ENCODE peak calls at places on chromosomes 3 and 15, in eight cellular contexts. P is pancreas, S is brain microvascular endothelial cell, G is Panc1, T is thoracic aorta, F is heart right ventricle, Q is uterus, U is tibial nerve. M is an unnamed sample.

GRCh38 chr3:122572940-122573412 is 4.5 kb upstream of the PARP15 start:
- DNase-seq in P (no peak), S (no peak), G (no peak), T (no peak), F (no peak), Q (no peak), U (no peak), M (no peak)

GRCh38 chr3:189824629-189825312 is 193.6 kb downstream of the TP63 start:
- DNase-seq in P (no peak), S (peak; percentile 93), G (peak; percentile 75), T (no peak), F (no peak), Q (no peak), U (no peak), M (peak; percentile 70)

GRCh38 chr3:37544105-37544504 is 317.6 kb upstream of the CTDSPL start:
- DNase-seq in P (no peak), S (no peak), G (no peak), T (no peak), F (no peak), Q (no peak), U (no peak), M (no peak)

GRCh38 chr3:4976109-4976508 is 3.1 kb upstream of the BHLHE40 start:
- DNase-seq in P (no peak), S (peak; percentile 74), G (no peak), T (no peak), F (peak; percentile 34), Q (no peak), U (no peak), M (no peak)

GRCh38 chr3:12896206-12896697 is 54.9 kb upstream of the RPL32 start:
- DNase-seq in P (no peak), S (no peak), G (no peak), T (no peak), F (no peak), Q (no peak), U (no peak), M (no peak)

GRCh38 chr3:11727207-11727606 is 83.5 kb upstream of the VGLL4 start:
- DNase-seq in P (no peak), S (no peak), G (no peak), T (no peak), F (no peak), Q (no peak), U (no peak), M (no peak)

GRCh38 chr15:66878761-66879160 is 176.7 kb downstream of the SMAD6 start:
- DNase-seq in P (no peak), S (no peak), G (no peak), T (no peak), F (peak; percentile 43), Q (no peak), U (no peak), M (no peak)

GRCh38 chr15:50064674-50065073 is 54.4 kb downstream of the ATP8B4 start:
- DNase-seq in P (no peak), S (no peak), G (no peak), T (no peak), F (no peak), Q (no peak), U (no peak), M (no peak)

GRCh38 chr3:61699622-61700021 is 138.3 kb downstream of the PTPRG start:
- DNase-seq in P (no peak), S (no peak), G (no peak), T (no peak), F (no peak), Q (no peak), U (no peak), M (no peak)

GRCh38 chr15:85477730-85478129 is 97.3 kb downstream of the AKAP13 start:
- DNase-seq in P (no peak), S (peak; percentile 83), G (no peak), T (no peak), F (no peak), Q (no peak), U (no peak), M (no peak)

GRCh38 chr3:125480656-125481374 is 39.2 kb downstream of the SNX4 start:
- DNase-seq in P (no peak), S (peak; percentile 35), G (no peak), T (no peak), F (no peak), Q (no peak), U (no peak), M (peak; percentile 53)

GRCh38 chr3:100972867-100973266 is 20.4 kb downstream of the ABI3BP start:
- DNase-seq in P (no peak), S (no peak), G (no peak), T (no peak), F (no peak), Q (no peak), U (no peak), M (no peak)

GRCh38 chr15:63054985-63055384 is 12.4 kb downstream of the TPM1 start:
- DNase-seq in P (no peak), S (no peak), G (no peak), T (no peak), F (no peak), Q (no peak), U (no peak), M (no peak)

GRCh38 chr3:151232991-151233390 is 30.0 kb upstream of the GPR171 start:
- DNase-seq in P (no peak), S (no peak), G (no peak), T (no peak), F (no peak), Q (no peak), U (no peak), M (no peak)

GRCh38 chr15:25670025-25670554 is 193.0 kb downstream of the ATP10A start:
- DNase-seq in P (no peak), S (peak; percentile 73), G (no peak), T (no peak), F (peak; percentile 68), Q (peak; percentile 85), U (no peak), M (peak; percentile 23)

GRCh38 chr15:70474682-70475438 is 288.5 kb downstream of the UACA start:
- DNase-seq in P (no peak), S (peak; percentile 88), G (peak; percentile 85), T (peak; percentile 86), F (peak; percentile 63), Q (peak; percentile 59), U (peak; percentile 64), M (peak; percentile 76)

GRCh38 chr15:67542192-67542461 is 376 bp upstream of the MAP2K5 start:
- DNase-seq in P (no peak), S (no peak), G (no peak), T (no peak), F (no peak), Q (no peak), U (no peak), M (no peak)

GRCh38 chr3:66487475-66487874 is 13.3 kb downstream of the LRIG1 start:
- DNase-seq in P (no peak), S (no peak), G (no peak), T (no peak), F (no peak), Q (no peak), U (no peak), M (no peak)

GRCh38 chr3:14391033-14391432 is 11.4 kb upstream of the SLC6A6 start:
- DNase-seq in P (no peak), S (peak; percentile 67), G (no peak), T (no peak), F (no peak), Q (peak; percentile 51), U (no peak), M (peak; percentile 50)

GRCh38 chr3:45027406-45027805 is 1.3 kb downstream of the CLEC3B start:
- DNase-seq in P (no peak), S (no peak), G (no peak), T (no peak), F (no peak), Q (no peak), U (no peak), M (no peak)

GRCh38 chr3:45026957-45027356 is 854 bp downstream of the CLEC3B start:
- DNase-seq in P (no peak), S (peak; percentile 75), G (no peak), T (peak; percentile 62), F (peak; percentile 86), Q (peak; percentile 43), U (peak; percentile 56), M (no peak)

GRCh38 chr3:45029661-45030060 is 3.6 kb downstream of the CLEC3B start:
- DNase-seq in P (no peak), S (peak; percentile 64), G (no peak), T (no peak), F (no peak), Q (no peak), U (no peak), M (no peak)

GRCh38 chr3:45031531-45031930 is 5.4 kb downstream of the CLEC3B start:
- DNase-seq in P (no peak), S (no peak), G (no peak), T (no peak), F (no peak), Q (no peak), U (no peak), M (no peak)

GRCh38 chr3:45029216-45029615 is 3.1 kb downstream of the CLEC3B start:
- DNase-seq in P (no peak), S (no peak), G (no peak), T (no peak), F (no peak), Q (no peak), U (no peak), M (no peak)
- H3K4me3 ChIP-seq in P (no peak overlapping the region), S (no peak overlapping the region), G (no peak overlapping the region), T (no peak overlapping the region), F (no peak overlapping the region), Q (no peak overlapping the region), U (no peak overlapping the region), M (no peak overlapping the region)

GRCh38 chr3:181698263-181698944 is 13.3 kb upstream of the SOX2 start:
- DNase-seq in P (no peak), S (no peak), G (no peak), T (no peak), F (no peak), Q (no peak), U (no peak), M (no peak)

GRCh38 chr3:181700168-181701087 is 11.3 kb upstream of the SOX2 start:
- DNase-seq in P (no peak), S (peak; percentile 28), G (peak; percentile 64), T (no peak), F (peak; percentile 24), Q (peak; percentile 43), U (no peak), M (no peak)

GRCh38 chr3:181696641-181697230 is 15.0 kb upstream of the SOX2 start:
- DNase-seq in P (no peak), S (no peak), G (no peak), T (no peak), F (no peak), Q (no peak), U (no peak), M (no peak)

GRCh38 chr3:181695661-181696491 is 15.8 kb upstream of the SOX2 start:
- DNase-seq in P (peak; percentile 51), S (no peak), G (no peak), T (no peak), F (no peak), Q (no peak), U (no peak), M (no peak)

GRCh38 chr3:181699171-181699903 is 12.4 kb upstream of the SOX2 start:
- DNase-seq in P (no peak), S (no peak), G (no peak), T (no peak), F (no peak), Q (no peak), U (no peak), M (no peak)
- TF ChIP-seq CTCF in P (no peak), S (no peak), G (no peak), T (no peak), F (no peak), Q (no peak), U (peak; percentile 15), M (no peak)

GRCh38 chr15:26771917-26772587 is 814 bp downstream of the GABRB3 start:
- DNase-seq in P (peak; percentile 78), S (no peak), G (no peak), T (no peak), F (no peak), Q (no peak), U (no peak), M (no peak)
- H3K4me3 ChIP-seq in P (peak overlapping the region; percentile 44), S (no peak overlapping the region), G (no peak overlapping the region), T (peak overlapping the region; percentile 64), F (peak overlapping the region; percentile 26), Q (no peak overlapping the region), U (peak overlapping the region; percentile 25), M (peak overlapping the region; percentile 12)

GRCh38 chr3:535566-536416 is 339.2 kb downstream of the CHL1 start:
- DNase-seq in P (peak; percentile 78), S (peak; percentile 6), G (no peak), T (no peak), F (peak; percentile 24), Q (peak; percentile 16), U (no peak), M (no peak)
- TF ChIP-seq CTCF in P (peak; percentile 29), S (no peak), G (no peak), T (peak; percentile 28), F (peak; percentile 24), Q (no peak), U (no peak), M (peak; percentile 39)

M was measured in AG04449.